ENCODE peak calls at places on chromosomes 16 and 17, in six cellular contexts. W is H9, T is neural progenitor cell, D is psoas muscle, V is glutamatergic neuron, S is neural crest cell. F is an unnamed sample.

GRCh38 chr16:12900599-12901203 is 697 bp upstream of the SHISA9 start:
- DNase-seq in D (no peak), S (no peak), W (peak), T (peak), V (peak), F (peak)

GRCh38 chr17:6610011-6610410 is 30.5 kb downstream of the KIAA0753 start:
- DNase-seq in S (no peak), D (no peak), T (no peak), W (no peak), V (no peak), F (no peak)

GRCh38 chr17:48037036-48037881 is at the start of gene COPZ2:
- DNase-seq in D (peak), S (peak), T (peak), V (peak), W (peak), F (peak)

GRCh38 chr17:79831367-79832210 is 7.7 kb downstream of the CBX4 start:
- DNase-seq in V (no peak), W (peak), S (peak), T (peak), D (peak), F (no peak)

GRCh38 chr17:33044771-33045170 is 53.1 kb downstream of the SPACA3 start:
- DNase-seq in V (no peak), W (no peak), S (no peak), D (no peak), T (no peak), F (no peak)

GRCh38 chr17:28973414-28973813 is 22.1 kb upstream of the PHF12 start:
- DNase-seq in T (no peak), S (no peak), W (no peak), D (no peak), V (no peak), F (no peak)

GRCh38 chr16:4319454-4319853 is 3.6 kb downstream of the GLIS2 start:
- DNase-seq in V (no peak), S (no peak), D (peak), T (no peak), W (no peak), F (no peak)

GRCh38 chr17:40607641-40608040 is 40.0 kb downstream of the SMARCE1 start:
- DNase-seq in S (no peak), W (no peak), T (no peak), V (no peak), D (no peak), F (no peak)

GRCh38 chr16:69706256-69706974 is 19.9 kb downstream of the NQO1 start:
- DNase-seq in W (no peak), V (no peak), T (no peak), S (no peak), D (no peak), F (no peak)

GRCh38 chr17:10247806-10248334 is 49.5 kb upstream of the GAS7 start:
- DNase-seq in V (no peak), S (no peak), D (no peak), W (no peak), T (no peak), F (no peak)

GRCh38 chr16:80717611-80718010 is 86.8 kb downstream of the CDYL2 start:
- DNase-seq in W (no peak), S (no peak), D (no peak), V (no peak), T (no peak), F (no peak)

GRCh38 chr16:85347213-85347591 is 234.9 kb upstream of the CIBAR2 start:
- DNase-seq in V (no peak), D (no peak), T (peak), S (no peak), W (peak), F (no peak)

DNA sequence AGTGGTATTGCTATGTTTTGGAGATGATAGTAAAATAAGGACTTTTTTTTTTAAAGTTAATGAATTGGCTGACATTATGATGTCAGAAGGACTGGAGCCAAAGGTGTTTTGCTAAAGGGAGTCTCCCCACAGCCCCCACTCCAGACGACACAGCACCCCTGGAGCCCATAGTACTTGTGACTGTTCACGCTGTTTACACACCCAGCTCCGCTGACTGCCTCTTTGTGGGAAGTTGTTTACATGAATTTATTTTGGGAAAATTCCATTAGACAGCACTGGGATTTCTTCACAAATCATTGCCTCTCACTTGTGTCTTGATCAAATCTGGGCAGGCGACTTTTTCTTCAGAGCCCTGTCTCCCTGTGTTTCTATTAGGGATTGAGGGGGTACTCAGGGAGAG is 108.6 kb downstream of the C17orf67 start:
- DNase-seq in T (no peak), V (no peak), W (no peak), D (no peak), S (no peak), F (no peak)
- TF ChIP-seq CTCF in T (no peak), V (no peak), W (no peak), D (no peak), S (no peak), F (no peak)

GRCh38 chr16:46629331-46629843 is 8.2 kb upstream of the SHCBP1 start:
- DNase-seq in D (no peak), V (no peak), W (peak), S (no peak), T (peak), F (peak)
- TF ChIP-seq CTCF in D (peak), V (no peak), W (peak), S (peak), T (peak), F (peak)

DNA sequence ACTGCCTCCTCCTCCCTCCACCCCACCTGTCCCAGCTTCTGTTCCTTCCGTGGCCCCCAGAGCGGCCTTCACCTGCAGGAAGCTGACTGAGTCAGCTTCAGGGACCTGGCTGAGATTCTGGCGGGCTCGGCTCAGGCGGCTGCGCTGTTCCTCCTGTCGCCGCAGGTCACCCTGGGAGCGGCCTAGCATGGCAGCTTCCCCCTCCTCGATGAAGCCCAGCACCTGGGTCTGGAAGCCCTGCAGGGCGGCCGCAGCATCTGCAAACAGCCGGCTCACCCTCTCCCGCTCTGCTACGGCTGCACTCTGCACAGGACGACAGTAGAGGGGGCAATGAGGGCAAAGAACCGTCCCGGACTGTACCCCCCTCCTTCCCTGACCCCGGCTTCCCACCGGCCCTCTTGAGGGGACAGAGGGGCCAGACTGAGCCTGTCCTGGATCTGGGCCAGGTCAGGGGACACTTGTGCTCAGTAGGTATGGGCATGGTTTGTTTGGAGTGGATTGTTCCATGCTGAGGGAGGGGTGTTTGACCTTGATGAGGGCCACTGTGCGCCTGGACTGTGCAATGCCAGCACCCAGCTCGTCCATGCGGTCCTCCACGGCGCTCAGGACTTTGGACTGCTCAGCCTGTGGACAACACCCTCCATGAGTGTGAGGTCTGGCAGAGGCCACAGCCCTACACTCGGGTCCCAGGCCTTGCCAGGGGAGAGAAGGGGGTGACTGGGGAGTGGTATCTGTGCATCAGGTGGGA is 2.0 kb downstream of the TRIM47 start:
- DNase-seq in W (peak), D (no peak), S (no peak), T (peak), V (peak), F (peak)
- TF ChIP-seq CTCF in W (peak), D (no peak), S (no peak), T (peak), V (peak), F (no peak)

GRCh38 chr16:29820271-29820701 is at the start of gene MVP:
- DNase-seq in T (no peak), W (no peak), V (peak), D (peak), S (no peak), F (no peak)

GRCh38 chr16:29820730-29821662 is 734 bp downstream of the MVP start:
- DNase-seq in V (no peak), T (no peak), S (no peak), W (no peak), D (peak), F (no peak)

GRCh38 chr16:29821663-29822115 is 1.4 kb downstream of the MVP start:
- DNase-seq in S (no peak), T (no peak), W (no peak), D (no peak), V (no peak), F (no peak)

GRCh38 chr16:29818082-29818481 is 2.1 kb downstream of the PAGR1 start:
- DNase-seq in V (no peak), D (no peak), S (no peak), T (no peak), W (no peak), F (no peak)

GRCh38 chr16:29819506-29819905 is 756 bp upstream of the MVP start:
- DNase-seq in W (no peak), D (no peak), S (no peak), V (no peak), T (no peak), F (no peak)
- TF ChIP-seq CTCF in W (peak), D (no peak), S (no peak), V (no peak), T (peak), F (no peak)

F was measured in endothelial cell.